ENCODE peak calls at places on chromosomes 6 and 20, in seven cellular contexts. One of them, this sample, is unnamed.

GRCh38 chr6:169046483-169047192 is 207.0 kb downstream of the THBS2 start:
- DNase-seq in A549: no peak
- DNase-seq in dorsolateral prefrontal cortex: no peak
- DNase-seq in PC-3: peak; percentile 27
- DNase-seq in heart left ventricle: no peak
- DNase-seq in breast epithelium: no peak
- DNase-seq in Calu3: no peak
- DNase-seq in this sample: no peak

GRCh38 chr6:157527471-157527907 is 146.5 kb downstream of the ZDHHC14 start:
- DNase-seq in A549: no peak
- DNase-seq in dorsolateral prefrontal cortex: no peak
- DNase-seq in PC-3: no peak
- DNase-seq in heart left ventricle: no peak
- DNase-seq in breast epithelium: no peak
- DNase-seq in Calu3: no peak
- DNase-seq in this sample: no peak

GRCh38 chr20:42361402-42361801 is 743.2 kb upstream of the CHD6 start:
- DNase-seq in A549: no peak
- DNase-seq in dorsolateral prefrontal cortex: no peak
- DNase-seq in PC-3: no peak
- DNase-seq in heart left ventricle: no peak
- DNase-seq in breast epithelium: no peak
- DNase-seq in Calu3: no peak
- DNase-seq in this sample: no peak

GRCh38 chr6:109362102-109362884 is 20.0 kb downstream of the CD164 start:
- DNase-seq in A549: no peak
- DNase-seq in dorsolateral prefrontal cortex: no peak
- DNase-seq in PC-3: no peak
- DNase-seq in heart left ventricle: no peak
- DNase-seq in breast epithelium: no peak
- DNase-seq in Calu3: no peak
- DNase-seq in this sample: no peak

GRCh38 chr6:139378882-139379341 is 4.5 kb upstream of the CITED2 start:
- DNase-seq in A549: peak; percentile 23
- DNase-seq in dorsolateral prefrontal cortex: no peak
- DNase-seq in PC-3: peak; percentile 83
- DNase-seq in heart left ventricle: no peak
- DNase-seq in breast epithelium: no peak
- DNase-seq in Calu3: peak; percentile 13
- DNase-seq in this sample: no peak

GRCh38 chr6:90915224-90915915 is 328.5 kb upstream of the MAP3K7 start:
- DNase-seq in A549: no peak
- DNase-seq in dorsolateral prefrontal cortex: no peak
- DNase-seq in PC-3: no peak
- DNase-seq in heart left ventricle: no peak
- DNase-seq in breast epithelium: no peak
- DNase-seq in Calu3: no peak
- DNase-seq in this sample: no peak

GRCh38 chr6:18595774-18596528 is 208.8 kb downstream of the RNF144B start:
- DNase-seq in A549: peak; percentile 56
- DNase-seq in dorsolateral prefrontal cortex: no peak
- DNase-seq in PC-3: peak; percentile 85
- DNase-seq in heart left ventricle: no peak
- DNase-seq in breast epithelium: no peak
- DNase-seq in Calu3: peak; percentile 55
- DNase-seq in this sample: peak; percentile 28

GRCh38 chr6:56065408-56065807 is 182.0 kb downstream of the COL21A1 start:
- DNase-seq in A549: no peak
- DNase-seq in dorsolateral prefrontal cortex: no peak
- DNase-seq in PC-3: peak; percentile 45
- DNase-seq in heart left ventricle: no peak
- DNase-seq in breast epithelium: no peak
- DNase-seq in Calu3: no peak
- DNase-seq in this sample: no peak

GRCh38 chr6:170200458-170200891 is 90.4 kb downstream of the DLL1 start:
- DNase-seq in A549: no peak
- DNase-seq in dorsolateral prefrontal cortex: peak; percentile 52
- DNase-seq in PC-3: peak; percentile 17
- DNase-seq in heart left ventricle: no peak
- DNase-seq in breast epithelium: no peak
- DNase-seq in Calu3: no peak
- DNase-seq in this sample: no peak

GRCh38 chr20:23668477-23668951 is 20.3 kb downstream of the CST4 start:
- DNase-seq in A549: peak; percentile 72
- DNase-seq in dorsolateral prefrontal cortex: no peak
- DNase-seq in PC-3: peak; percentile 83
- DNase-seq in heart left ventricle: peak; percentile 40
- DNase-seq in breast epithelium: no peak
- DNase-seq in Calu3: peak; percentile 32
- DNase-seq in this sample: peak; percentile 18

GRCh38 chr6:9316831-9317230 is 881.5 kb upstream of the SLC35B3 start:
- DNase-seq in A549: no peak
- DNase-seq in dorsolateral prefrontal cortex: no peak
- DNase-seq in PC-3: no peak
- DNase-seq in heart left ventricle: no peak
- DNase-seq in breast epithelium: no peak
- DNase-seq in Calu3: no peak
- DNase-seq in this sample: no peak

GRCh38 chr6:89997456-89998445 is 103.5 kb downstream of the GJA10 start:
- DNase-seq in A549: no peak
- DNase-seq in dorsolateral prefrontal cortex: no peak
- DNase-seq in PC-3: no peak
- DNase-seq in heart left ventricle: no peak
- DNase-seq in breast epithelium: no peak
- DNase-seq in Calu3: no peak
- DNase-seq in this sample: no peak

DNA sequence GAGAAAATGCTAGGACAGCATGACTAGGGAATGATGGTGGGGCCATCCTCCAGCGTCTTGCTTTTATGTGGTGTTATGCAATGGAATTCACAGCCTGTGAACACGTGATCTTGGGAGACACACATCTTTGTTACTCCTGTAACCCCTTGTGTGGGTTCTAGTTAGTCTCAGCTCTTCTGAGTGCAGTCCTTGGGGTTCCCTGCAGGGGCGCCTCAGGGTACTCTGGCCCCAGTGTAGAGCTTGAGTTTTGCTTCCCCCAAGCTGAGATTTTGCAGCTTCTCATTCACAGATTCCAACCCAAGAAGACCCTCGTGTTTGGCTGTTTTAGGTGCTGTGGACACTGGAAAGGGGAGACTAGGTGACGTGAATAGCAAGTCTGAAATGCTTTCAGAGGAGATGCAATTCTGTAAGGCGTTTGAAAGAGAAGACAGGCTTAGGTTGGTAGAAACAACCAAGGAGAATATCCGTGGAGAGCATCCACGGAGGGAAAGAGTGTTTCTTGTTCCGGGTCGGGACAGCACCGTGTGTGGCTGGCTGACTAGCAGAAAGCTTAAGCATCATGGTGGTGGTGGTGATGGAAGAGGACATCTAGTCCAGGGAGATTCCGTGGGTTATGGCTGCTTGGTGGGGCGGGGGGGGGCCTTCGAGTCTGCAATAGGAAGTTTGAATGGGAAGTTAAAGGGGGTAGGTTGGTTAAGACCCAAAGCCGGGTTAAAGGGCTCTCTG is 30.1 kb downstream of the DUSP22 start:
- DNase-seq in A549: no peak
- DNase-seq in dorsolateral prefrontal cortex: no peak
- DNase-seq in PC-3: no peak
- DNase-seq in heart left ventricle: no peak
- DNase-seq in breast epithelium: no peak
- DNase-seq in Calu3: no peak
- DNase-seq in this sample: no peak
- TF ChIP-seq CTCF in A549: no peak
- TF ChIP-seq CTCF in dorsolateral prefrontal cortex: no peak
- TF ChIP-seq CTCF in PC-3: no peak
- TF ChIP-seq CTCF in heart left ventricle: no peak
- TF ChIP-seq CTCF in breast epithelium: no peak
- TF ChIP-seq CTCF in Calu3: no peak
- TF ChIP-seq CTCF in this sample: no peak

DNA sequence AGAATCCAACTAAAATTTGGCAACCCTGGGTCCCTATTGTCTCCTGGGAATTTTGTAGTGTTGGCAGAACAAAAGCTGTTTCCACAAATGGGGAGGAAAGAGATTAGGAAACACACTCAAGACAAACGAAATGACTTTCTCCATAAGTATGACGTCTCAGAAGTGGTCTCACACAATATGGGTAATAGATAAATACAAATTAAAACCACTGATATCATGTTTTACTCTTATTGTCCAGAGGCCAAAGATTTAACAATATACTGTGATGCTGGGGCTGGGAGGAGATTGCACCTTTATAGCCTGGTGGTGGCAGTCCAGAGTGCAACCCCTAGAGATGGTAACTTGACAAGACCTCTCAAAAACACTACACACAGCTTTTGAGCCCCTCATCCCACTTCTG is 18.6 kb downstream of the FKBP1A start:
- DNase-seq in A549: no peak
- DNase-seq in dorsolateral prefrontal cortex: no peak
- DNase-seq in PC-3: no peak
- DNase-seq in heart left ventricle: no peak
- DNase-seq in breast epithelium: no peak
- DNase-seq in Calu3: no peak
- DNase-seq in this sample: no peak
- TF ChIP-seq CTCF in A549: no peak
- TF ChIP-seq CTCF in dorsolateral prefrontal cortex: no peak
- TF ChIP-seq CTCF in PC-3: no peak
- TF ChIP-seq CTCF in heart left ventricle: no peak
- TF ChIP-seq CTCF in breast epithelium: no peak
- TF ChIP-seq CTCF in Calu3: no peak
- TF ChIP-seq CTCF in this sample: no peak

DNA sequence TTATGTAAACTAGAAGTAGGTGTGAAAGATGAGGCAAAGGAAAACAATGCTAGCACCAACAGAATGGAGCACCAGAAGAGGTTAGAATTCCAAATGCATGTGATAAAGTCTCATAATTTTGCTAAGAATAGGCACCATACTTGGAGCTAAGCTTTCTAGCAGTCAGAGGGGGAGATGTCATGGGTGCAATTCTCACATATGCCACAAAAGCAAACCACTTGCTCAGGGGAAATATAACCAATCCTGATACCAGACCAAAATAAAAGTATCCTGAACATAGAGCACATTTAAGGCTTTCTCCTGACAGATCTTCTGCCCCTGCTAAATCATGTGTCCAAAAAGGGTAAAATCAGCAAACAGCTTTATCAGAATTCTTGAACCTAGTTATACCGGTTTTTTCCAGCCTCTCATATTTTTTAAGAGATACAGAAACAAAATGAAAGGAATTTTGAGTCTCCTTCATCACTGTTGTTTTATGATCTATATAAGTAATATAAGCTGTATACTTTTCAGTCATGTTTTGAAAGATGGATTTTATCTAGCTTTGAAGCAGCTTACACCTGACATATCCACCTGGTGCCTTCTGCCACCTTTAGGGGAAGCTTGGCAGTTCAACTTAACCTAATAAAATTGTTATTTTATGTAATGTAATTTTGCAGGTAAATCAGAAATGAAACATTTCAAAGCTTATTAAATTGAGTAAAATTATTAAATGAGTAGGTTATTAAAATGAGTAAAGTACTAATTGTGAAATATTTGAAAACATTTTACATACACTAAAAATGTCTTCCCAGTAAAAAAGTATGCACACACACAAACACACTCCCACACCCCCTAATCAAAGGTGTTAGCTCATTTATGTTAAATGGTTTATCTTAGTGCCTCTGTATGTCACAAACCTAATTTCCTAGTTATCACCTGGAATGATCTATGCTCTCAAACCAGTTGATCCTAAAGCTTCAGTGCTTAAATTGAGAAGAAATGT is 2.8 kb downstream of the SPO11 start:
- DNase-seq in A549: peak; percentile 26
- DNase-seq in dorsolateral prefrontal cortex: no peak
- DNase-seq in PC-3: peak; percentile 66
- DNase-seq in heart left ventricle: no peak
- DNase-seq in breast epithelium: no peak
- DNase-seq in Calu3: no peak
- DNase-seq in this sample: no peak
- TF ChIP-seq CTCF in A549: peak; percentile 35
- TF ChIP-seq CTCF in dorsolateral prefrontal cortex: no peak
- TF ChIP-seq CTCF in PC-3: peak; percentile 86
- TF ChIP-seq CTCF in heart left ventricle: no peak
- TF ChIP-seq CTCF in breast epithelium: peak; percentile 48
- TF ChIP-seq CTCF in Calu3: peak; percentile 27
- TF ChIP-seq CTCF in this sample: peak; percentile 44

GRCh38 chr6:104322849-104323248 is 536.9 kb downstream of the HACE1 start:
- DNase-seq in A549: no peak
- DNase-seq in dorsolateral prefrontal cortex: no peak
- DNase-seq in PC-3: no peak
- DNase-seq in heart left ventricle: no peak
- DNase-seq in breast epithelium: no peak
- DNase-seq in Calu3: no peak
- DNase-seq in this sample: no peak

GRCh38 chr6:104321301-104321700 is 538.4 kb downstream of the HACE1 start:
- DNase-seq in A549: no peak
- DNase-seq in dorsolateral prefrontal cortex: no peak
- DNase-seq in PC-3: no peak
- DNase-seq in heart left ventricle: no peak
- DNase-seq in breast epithelium: no peak
- DNase-seq in Calu3: no peak
- DNase-seq in this sample: no peak

GRCh38 chr6:104326173-104327001 is 533.3 kb downstream of the HACE1 start:
- DNase-seq in A549: no peak
- DNase-seq in dorsolateral prefrontal cortex: no peak
- DNase-seq in PC-3: peak; percentile 69
- DNase-seq in heart left ventricle: no peak
- DNase-seq in breast epithelium: no peak
- DNase-seq in Calu3: no peak
- DNase-seq in this sample: no peak

GRCh38 chr6:104324305-104324704 is 535.4 kb downstream of the HACE1 start:
- DNase-seq in A549: no peak
- DNase-seq in dorsolateral prefrontal cortex: no peak
- DNase-seq in PC-3: no peak
- DNase-seq in heart left ventricle: no peak
- DNase-seq in breast epithelium: no peak
- DNase-seq in Calu3: no peak
- DNase-seq in this sample: no peak

DNA sequence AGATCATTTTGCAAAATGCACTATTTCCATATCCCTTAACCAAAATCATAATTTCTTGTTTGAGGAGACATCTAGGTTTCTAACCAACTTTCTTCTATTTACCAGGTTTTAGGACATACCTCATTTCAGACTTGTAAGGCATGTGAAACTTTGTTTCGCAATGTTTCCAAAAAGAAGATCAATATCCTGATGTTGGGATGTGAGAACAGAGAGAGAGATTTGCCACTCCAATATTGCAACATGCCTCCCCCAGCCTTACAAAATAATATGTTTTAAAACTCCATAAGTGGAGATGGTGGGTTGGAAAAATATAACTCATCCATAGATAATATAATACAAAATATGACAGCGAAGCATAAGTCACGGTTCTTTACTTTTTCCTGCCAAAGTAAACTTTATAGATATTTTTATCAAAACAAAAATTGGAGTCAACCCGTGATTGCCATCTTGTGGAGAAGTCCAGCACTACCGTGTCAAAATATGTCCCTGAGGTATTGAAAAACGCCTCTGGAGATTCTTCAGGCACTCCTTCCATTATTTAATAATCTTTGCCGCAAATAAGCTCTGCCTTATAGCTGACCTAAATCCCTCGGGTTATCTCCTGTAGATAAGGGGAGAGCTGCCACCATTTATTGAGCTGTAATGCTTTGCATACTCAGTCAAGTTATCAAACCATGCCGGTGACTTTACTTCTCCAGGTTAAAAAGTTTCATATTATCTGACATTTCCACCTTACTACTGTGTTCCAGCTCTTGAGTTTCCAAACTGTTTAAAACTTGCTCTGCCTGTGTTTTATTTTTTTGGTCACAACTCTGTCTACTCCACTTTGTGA is 534.2 kb downstream of the HACE1 start:
- DNase-seq in A549: peak; percentile 14
- DNase-seq in dorsolateral prefrontal cortex: no peak
- DNase-seq in PC-3: peak; percentile 76
- DNase-seq in heart left ventricle: no peak
- DNase-seq in breast epithelium: no peak
- DNase-seq in Calu3: peak; percentile 14
- DNase-seq in this sample: no peak
- TF ChIP-seq CTCF in A549: peak; percentile 44
- TF ChIP-seq CTCF in dorsolateral prefrontal cortex: peak; percentile 65
- TF ChIP-seq CTCF in PC-3: peak; percentile 75
- TF ChIP-seq CTCF in heart left ventricle: peak; percentile 23
- TF ChIP-seq CTCF in breast epithelium: peak; percentile 19
- TF ChIP-seq CTCF in Calu3: peak; percentile 47
- TF ChIP-seq CTCF in this sample: peak; percentile 64